ENCODE peak calls at places on chromosomes 16 and 17, in five cellular contexts. L, W, R, T and X are unnamed samples.

GRCh38 chr17:51487947-51488346 is 227.6 kb downstream of the UTP18 start:
- DNase-seq in R (no peak), W (peak; percentile 32), T (no peak), L (no peak), X (peak; percentile 59)

GRCh38 chr17:57940217-57940616 is 15.0 kb downstream of the CUEDC1 start:
- DNase-seq in R (no peak), T (no peak), L (no peak), W (no peak), X (no peak)

GRCh38 chr17:65355246-65355645 is 206.2 kb downstream of the AXIN2 start:
- DNase-seq in R (no peak), W (no peak), L (no peak), T (no peak), X (no peak)

GRCh38 chr17:10628756-10629155 is 28.4 kb downstream of the MYH3 start:
- DNase-seq in T (no peak), W (no peak), L (no peak), R (no peak), X (peak; percentile 44)

GRCh38 chr16:52193441-52193840 is 353.5 kb downstream of the TOX3 start:
- DNase-seq in T (no peak), W (no peak), L (no peak), R (no peak), X (no peak)

GRCh38 chr16:17227278-17227677 is 243.5 kb downstream of the XYLT1 start:
- DNase-seq in L (no peak), R (no peak), W (no peak), T (no peak), X (no peak)

GRCh38 chr16:54931041-54931756 is 534 bp downstream of the IRX5 start:
- DNase-seq in W (no peak), L (no peak), T (peak; percentile 51), R (no peak), X (peak; percentile 73)

GRCh38 chr17:48261297-48261880 is 153.8 kb downstream of the SNX11 start:
- DNase-seq in W (no peak), R (no peak), T (peak; percentile 29), L (no peak), X (peak; percentile 76)

GRCh38 chr16:49491736-49492089 is 118.1 kb downstream of the C16orf78 start:
- DNase-seq in R (peak; percentile 61), T (peak; percentile 47), W (no peak), L (no peak), X (no peak)

GRCh38 chr17:14310101-14310500 is 9.2 kb downstream of the HS3ST3B1 start:
- DNase-seq in W (no peak), R (no peak), T (no peak), L (no peak), X (no peak)

GRCh38 chr17:14308965-14309879 is 8.3 kb downstream of the HS3ST3B1 start:
- DNase-seq in L (no peak), R (peak; percentile 90), T (peak; percentile 93), W (peak; percentile 90), X (no peak)

GRCh38 chr17:14307560-14308024 is 6.7 kb downstream of the HS3ST3B1 start:
- DNase-seq in R (no peak), L (no peak), T (no peak), W (no peak), X (no peak)

GRCh38 chr17:14310584-14310983 is 9.7 kb downstream of the HS3ST3B1 start:
- DNase-seq in R (no peak), T (no peak), L (no peak), W (no peak), X (no peak)

DNA sequence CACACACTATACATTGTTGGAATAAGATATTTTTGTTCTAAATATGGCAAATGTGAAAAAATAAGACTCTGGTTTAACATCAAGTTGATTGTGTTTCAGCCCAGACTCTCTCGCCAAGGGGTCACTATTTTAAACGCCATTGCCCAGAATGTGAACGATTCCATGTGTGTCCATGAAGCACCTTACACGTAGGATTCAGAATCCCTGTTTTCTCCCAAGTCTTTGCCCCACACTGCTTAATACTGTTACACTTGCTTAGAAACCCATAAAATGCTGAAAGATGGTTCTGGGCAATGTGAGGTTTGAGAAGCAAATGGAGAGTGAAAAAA is 7.7 kb downstream of the HS3ST3B1 start:
- DNase-seq in L (no peak), W (no peak), R (no peak), T (no peak), X (no peak)
- H3K27ac ChIP-seq in L (no peak overlapping the region), W (peak overlapping the region; percentile 57), R (no peak overlapping the region), T (no peak overlapping the region), X (no peak overlapping the region)

GRCh38 chr17:55302407-55302787 is 37.6 kb downstream of the HLF start:
- DNase-seq in T (no peak), W (no peak), R (no peak), L (no peak), X (no peak)

GRCh38 chr17:55304171-55304859 is 39.6 kb downstream of the HLF start:
- DNase-seq in L (no peak), R (no peak), T (no peak), W (no peak), X (no peak)

GRCh38 chr17:55301521-55302406 is 37.0 kb downstream of the HLF start:
- DNase-seq in L (no peak), T (no peak), W (no peak), R (no peak), X (no peak)

GRCh38 chr17:55303701-55304145 is 39.0 kb downstream of the HLF start:
- DNase-seq in T (no peak), W (no peak), L (no peak), R (no peak), X (no peak)

DNA sequence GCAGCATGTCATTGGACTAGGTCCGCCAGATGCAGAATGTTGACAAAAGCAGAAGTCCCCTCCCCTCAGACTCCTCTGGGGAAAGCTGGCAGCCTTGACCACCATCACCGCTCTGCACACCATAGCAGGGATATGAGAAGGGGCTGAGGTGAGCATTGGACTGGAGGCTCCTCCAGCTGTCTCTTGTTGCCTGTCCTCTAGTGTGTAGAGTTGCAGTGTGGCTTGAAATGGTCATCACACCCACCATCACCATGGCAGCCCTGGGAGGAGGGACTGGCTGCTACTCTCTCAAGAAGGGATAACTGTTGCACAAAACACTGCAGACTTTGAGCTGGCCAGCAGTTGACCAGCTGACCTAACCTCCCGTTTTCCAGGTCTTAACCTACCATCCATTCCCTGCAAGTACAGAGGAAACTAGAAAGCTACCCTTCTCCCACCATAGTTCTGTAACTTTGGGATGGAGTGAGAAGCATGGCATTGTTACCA is 38.3 kb downstream of the HLF start:
- DNase-seq in R (no peak), L (no peak), W (no peak), T (no peak), X (no peak)
- H3K27ac ChIP-seq in R (no peak overlapping the region), L (no peak overlapping the region), W (no peak overlapping the region), T (no peak overlapping the region), X (no peak overlapping the region)

GRCh38 chr17:33776903-33777302 is 478.2 kb upstream of the CCL2 start:
- DNase-seq in T (no peak), L (no peak), R (no peak), W (no peak), X (no peak)
- H3K27ac ChIP-seq in T (no peak overlapping the region), L (no peak overlapping the region), R (no peak overlapping the region), W (no peak overlapping the region), X (no peak overlapping the region)

GRCh38 chr17:2266045-2266864 is 37.3 kb downstream of the SMG6 start:
- DNase-seq in R (no peak), W (peak; percentile 93), T (no peak), L (no peak), X (no peak)

GRCh38 chr17:2263183-2263954 is 40.2 kb downstream of the SMG6 start:
- DNase-seq in L (no peak), T (no peak), R (no peak), W (peak; percentile 50), X (no peak)

GRCh38 chr17:2264023-2264860 is 39.3 kb downstream of the SMG6 start:
- DNase-seq in L (no peak), T (no peak), W (no peak), R (no peak), X (no peak)

GRCh38 chr17:2259769-2260536 is 43.6 kb downstream of the SMG6 start:
- DNase-seq in L (no peak), T (no peak), R (no peak), W (peak; percentile 54), X (no peak)

GRCh38 chr17:2262146-2262587 is 41.4 kb downstream of the SMG6 start:
- DNase-seq in R (no peak), T (no peak), L (no peak), W (no peak), X (no peak)
- H3K27ac ChIP-seq in R (no peak overlapping the region), T (no peak overlapping the region), L (peak overlapping the region; percentile 55), W (peak overlapping the region; percentile 80), X (no peak overlapping the region)

GRCh38 chr17:39225308-39225973 is at the start of gene STAC2:
- DNase-seq in W (no peak), L (no peak), T (no peak), R (no peak), X (no peak)

GRCh38 chr17:39223907-39224777 is 1.6 kb downstream of the STAC2 start:
- DNase-seq in R (no peak), L (no peak), T (no peak), W (no peak), X (no peak)

GRCh38 chr17:39222866-39223834 is 2.6 kb downstream of the STAC2 start:
- DNase-seq in W (no peak), R (peak; percentile 79), L (no peak), T (no peak), X (no peak)

GRCh38 chr17:39225974-39226683 is 384 bp upstream of the STAC2 start:
- DNase-seq in R (peak; percentile 92), W (no peak), T (peak; percentile 88), L (peak; percentile 72), X (no peak)

DNA sequence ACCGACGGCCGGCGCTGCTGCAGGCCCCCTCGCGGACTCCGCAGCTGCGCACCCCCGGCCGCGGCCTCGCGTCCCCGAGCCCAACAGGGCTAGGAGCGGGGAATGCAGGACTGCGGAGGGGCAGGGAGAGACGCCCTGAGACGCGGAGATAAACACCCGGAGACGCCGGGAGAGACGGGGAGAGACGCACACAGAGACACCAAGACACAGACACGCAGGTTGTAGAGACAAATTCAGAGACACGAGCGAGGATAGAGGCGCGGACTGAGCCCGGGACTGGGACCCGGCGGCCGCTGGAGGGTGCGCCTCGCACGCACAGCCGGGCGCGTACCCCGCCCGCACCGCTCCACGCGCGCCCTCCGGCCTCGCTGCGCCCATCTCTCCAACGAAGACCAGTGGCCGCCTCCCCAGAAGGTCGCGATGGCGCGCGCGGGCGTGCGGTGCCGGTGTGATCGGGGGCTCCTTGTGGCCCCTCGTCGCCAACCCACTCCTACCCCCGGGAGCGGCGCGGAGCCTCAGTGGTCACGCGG is 902 bp downstream of the STAC2 start:
- DNase-seq in R (no peak), L (no peak), T (no peak), W (no peak), X (no peak)
- H3K27ac ChIP-seq in R (no peak overlapping the region), L (peak overlapping the region; percentile 79), T (no peak overlapping the region), W (no peak overlapping the region), X (no peak overlapping the region)

GRCh38 chr17:7176107-7176851 is 2.9 kb downstream of the ASGR1 start:
- DNase-seq in T (no peak), L (no peak), R (no peak), W (no peak), X (no peak)
- H3K27ac ChIP-seq in T (no peak overlapping the region), L (no peak overlapping the region), R (no peak overlapping the region), W (no peak overlapping the region), X (no peak overlapping the region)

DNA sequence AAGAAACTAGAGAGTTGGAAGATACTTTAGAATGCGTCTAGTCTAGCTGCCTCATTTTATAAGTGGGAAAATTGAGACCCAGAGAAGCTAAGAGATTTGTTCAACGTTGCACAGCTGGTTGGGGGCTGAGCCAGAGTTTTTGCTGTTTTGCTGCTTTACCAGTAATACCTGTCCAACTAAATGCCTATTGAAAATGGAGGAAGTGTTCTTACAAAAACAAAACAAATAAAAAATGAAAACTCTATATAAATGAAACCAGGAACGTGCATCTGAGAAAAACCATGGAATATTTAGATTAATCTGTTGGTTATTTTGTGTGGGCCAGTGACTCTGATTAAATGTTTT is 13.8 kb downstream of the NLK start:
- DNase-seq in L (no peak), R (no peak), W (no peak), T (no peak), X (no peak)
- H3K27ac ChIP-seq in L (no peak overlapping the region), R (no peak overlapping the region), W (no peak overlapping the region), T (no peak overlapping the region), X (peak overlapping the region; percentile 87)